ENCODE peak calls at places on chromosomes 5 and 9, in ten cellular contexts. One of them, this sample, is unnamed.

GRCh38 chr5:94017579-94017978 is 276.2 kb upstream of the POU5F2 start:
- DNase-seq in pancreas: no peak
- DNase-seq in mammary epithelial cell: peak
- DNase-seq in CD8-positive, alpha-beta T cell: no peak
- DNase-seq in transverse colon: no peak
- DNase-seq in esophagus squamous epithelium: no peak
- DNase-seq in prostate gland: no peak
- DNase-seq in sigmoid colon: no peak
- DNase-seq in CD4-positive, alpha-beta T cell: no peak
- DNase-seq in spleen: no peak
- DNase-seq in this sample: no peak

GRCh38 chr9:115883467-115884329 is 269.9 kb upstream of the PAPPA start:
- DNase-seq in pancreas: peak
- DNase-seq in mammary epithelial cell: peak
- DNase-seq in CD8-positive, alpha-beta T cell: no peak
- DNase-seq in transverse colon: no peak
- DNase-seq in esophagus squamous epithelium: no peak
- DNase-seq in prostate gland: peak
- DNase-seq in sigmoid colon: no peak
- DNase-seq in CD4-positive, alpha-beta T cell: no peak
- DNase-seq in spleen: no peak
- DNase-seq in this sample: peak

GRCh38 chr9:135968601-135969000 is 7.4 kb upstream of the UBAC1 start:
- DNase-seq in pancreas: no peak
- DNase-seq in mammary epithelial cell: no peak
- DNase-seq in CD8-positive, alpha-beta T cell: no peak
- DNase-seq in transverse colon: no peak
- DNase-seq in esophagus squamous epithelium: no peak
- DNase-seq in prostate gland: no peak
- DNase-seq in sigmoid colon: no peak
- DNase-seq in CD4-positive, alpha-beta T cell: no peak
- DNase-seq in spleen: no peak
- DNase-seq in this sample: no peak

GRCh38 chr5:65382582-65382981 is 99.1 kb downstream of the ADAMTS6 start:
- DNase-seq in pancreas: no peak
- DNase-seq in mammary epithelial cell: no peak
- DNase-seq in CD8-positive, alpha-beta T cell: no peak
- DNase-seq in transverse colon: no peak
- DNase-seq in esophagus squamous epithelium: no peak
- DNase-seq in prostate gland: no peak
- DNase-seq in sigmoid colon: no peak
- DNase-seq in CD4-positive, alpha-beta T cell: no peak
- DNase-seq in spleen: no peak
- DNase-seq in this sample: no peak

GRCh38 chr5:135537745-135538144 is 2.0 kb upstream of the NEUROG1 start:
- DNase-seq in pancreas: no peak
- DNase-seq in mammary epithelial cell: no peak
- DNase-seq in CD8-positive, alpha-beta T cell: peak
- DNase-seq in transverse colon: no peak
- DNase-seq in esophagus squamous epithelium: no peak
- DNase-seq in prostate gland: no peak
- DNase-seq in sigmoid colon: no peak
- DNase-seq in CD4-positive, alpha-beta T cell: no peak
- DNase-seq in spleen: no peak
- DNase-seq in this sample: no peak

GRCh38 chr9:99272866-99273265 is 50.8 kb downstream of the SEC61B start:
- DNase-seq in pancreas: no peak
- DNase-seq in mammary epithelial cell: no peak
- DNase-seq in CD8-positive, alpha-beta T cell: no peak
- DNase-seq in transverse colon: no peak
- DNase-seq in esophagus squamous epithelium: no peak
- DNase-seq in prostate gland: no peak
- DNase-seq in sigmoid colon: no peak
- DNase-seq in CD4-positive, alpha-beta T cell: no peak
- DNase-seq in spleen: no peak
- DNase-seq in this sample: no peak

GRCh38 chr9:88826651-88827245 is 164.5 kb upstream of the S1PR3 start:
- DNase-seq in pancreas: no peak
- DNase-seq in mammary epithelial cell: peak
- DNase-seq in CD8-positive, alpha-beta T cell: no peak
- DNase-seq in transverse colon: no peak
- DNase-seq in esophagus squamous epithelium: no peak
- DNase-seq in prostate gland: no peak
- DNase-seq in sigmoid colon: no peak
- DNase-seq in CD4-positive, alpha-beta T cell: no peak
- DNase-seq in spleen: no peak
- DNase-seq in this sample: no peak

GRCh38 chr5:73093943-73094342 is 26.4 kb upstream of the TMEM171 start:
- DNase-seq in pancreas: no peak
- DNase-seq in mammary epithelial cell: peak
- DNase-seq in CD8-positive, alpha-beta T cell: no peak
- DNase-seq in transverse colon: no peak
- DNase-seq in esophagus squamous epithelium: no peak
- DNase-seq in prostate gland: no peak
- DNase-seq in sigmoid colon: no peak
- DNase-seq in CD4-positive, alpha-beta T cell: no peak
- DNase-seq in spleen: no peak
- DNase-seq in this sample: no peak

GRCh38 chr5:82018462-82018861 is 46.6 kb downstream of the ATG10 start:
- DNase-seq in pancreas: no peak
- DNase-seq in mammary epithelial cell: no peak
- DNase-seq in CD8-positive, alpha-beta T cell: no peak
- DNase-seq in transverse colon: no peak
- DNase-seq in esophagus squamous epithelium: no peak
- DNase-seq in prostate gland: no peak
- DNase-seq in sigmoid colon: no peak
- DNase-seq in CD4-positive, alpha-beta T cell: no peak
- DNase-seq in spleen: no peak
- DNase-seq in this sample: no peak

GRCh38 chr5:140273401-140273877 is 29.5 kb downstream of the PFDN1 start:
- DNase-seq in pancreas: no peak
- DNase-seq in mammary epithelial cell: no peak
- DNase-seq in CD8-positive, alpha-beta T cell: no peak
- DNase-seq in transverse colon: no peak
- DNase-seq in esophagus squamous epithelium: no peak
- DNase-seq in prostate gland: no peak
- DNase-seq in sigmoid colon: no peak
- DNase-seq in CD4-positive, alpha-beta T cell: no peak
- DNase-seq in spleen: no peak
- DNase-seq in this sample: no peak

GRCh38 chr5:94682799-94683198 is 64.3 kb downstream of the SLF1 start:
- DNase-seq in pancreas: no peak
- DNase-seq in mammary epithelial cell: no peak
- DNase-seq in CD8-positive, alpha-beta T cell: no peak
- DNase-seq in transverse colon: no peak
- DNase-seq in esophagus squamous epithelium: no peak
- DNase-seq in prostate gland: no peak
- DNase-seq in sigmoid colon: no peak
- DNase-seq in CD4-positive, alpha-beta T cell: no peak
- DNase-seq in spleen: no peak
- DNase-seq in this sample: no peak

DNA sequence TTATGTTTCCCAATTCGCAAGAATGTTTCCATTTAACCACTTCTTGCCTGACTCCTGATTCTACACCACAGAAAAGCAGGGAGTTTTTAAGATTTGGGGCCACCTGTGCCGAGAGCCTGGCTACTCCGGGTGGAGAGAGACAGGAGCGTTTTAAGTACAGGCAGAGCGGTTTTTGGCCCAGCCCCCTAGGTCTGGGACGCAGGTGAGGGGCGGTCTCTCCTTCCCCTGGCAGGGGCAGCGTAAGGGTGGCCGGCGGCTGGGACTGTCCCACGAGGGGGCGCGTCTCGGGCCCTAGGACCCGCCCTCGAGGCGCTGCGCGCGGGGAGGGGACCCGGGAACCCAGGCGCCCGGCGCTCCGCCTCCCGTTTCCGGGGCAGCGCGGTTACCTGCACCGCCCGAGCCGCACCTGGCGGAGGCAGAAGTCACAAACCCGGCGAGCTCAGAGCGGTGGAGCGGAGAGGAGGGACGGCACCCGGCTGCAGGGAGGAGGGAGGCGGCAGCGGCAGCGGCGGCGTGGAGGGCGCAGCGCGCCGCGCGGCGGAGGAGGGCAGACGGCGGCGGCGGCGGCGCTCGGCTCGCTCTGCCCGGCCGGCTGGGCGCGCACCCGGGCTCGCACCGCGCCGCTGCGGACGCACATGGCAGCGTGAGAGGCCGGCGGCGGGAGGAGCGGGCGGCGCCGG is at the start of gene WWC1:
- DNase-seq in pancreas: peak
- DNase-seq in mammary epithelial cell: peak
- DNase-seq in CD8-positive, alpha-beta T cell: peak
- DNase-seq in transverse colon: peak
- DNase-seq in esophagus squamous epithelium: no peak
- DNase-seq in prostate gland: peak
- DNase-seq in sigmoid colon: no peak
- DNase-seq in CD4-positive, alpha-beta T cell: peak
- DNase-seq in spleen: peak
- DNase-seq in this sample: peak
- TF ChIP-seq CTCF in pancreas: no peak
- TF ChIP-seq CTCF in mammary epithelial cell: no peak
- TF ChIP-seq CTCF in CD8-positive, alpha-beta T cell: no peak
- TF ChIP-seq CTCF in transverse colon: peak
- TF ChIP-seq CTCF in esophagus squamous epithelium: no peak
- TF ChIP-seq CTCF in prostate gland: no peak
- TF ChIP-seq CTCF in sigmoid colon: no peak
- TF ChIP-seq CTCF in CD4-positive, alpha-beta T cell: no peak
- TF ChIP-seq CTCF in spleen: no peak
- TF ChIP-seq CTCF in this sample: peak

GRCh38 chr9:114677418-114677817 is 4.6 kb downstream of the TEX48 start:
- DNase-seq in pancreas: no peak
- DNase-seq in mammary epithelial cell: peak
- DNase-seq in CD8-positive, alpha-beta T cell: no peak
- DNase-seq in transverse colon: peak
- DNase-seq in esophagus squamous epithelium: no peak
- DNase-seq in prostate gland: peak
- DNase-seq in sigmoid colon: peak
- DNase-seq in CD4-positive, alpha-beta T cell: no peak
- DNase-seq in spleen: no peak
- DNase-seq in this sample: peak
- H3K27ac ChIP-seq in pancreas: no peak
- H3K27ac ChIP-seq in mammary epithelial cell: peak
- H3K27ac ChIP-seq in CD8-positive, alpha-beta T cell: no peak
- H3K27ac ChIP-seq in transverse colon: no peak
- H3K27ac ChIP-seq in esophagus squamous epithelium: no peak
- H3K27ac ChIP-seq in prostate gland: no peak
- H3K27ac ChIP-seq in sigmoid colon: peak
- H3K27ac ChIP-seq in CD4-positive, alpha-beta T cell: no peak
- H3K27ac ChIP-seq in spleen: no peak
- H3K27ac ChIP-seq in this sample: no peak

GRCh38 chr5:158011420-158011819 is 152.5 kb upstream of the CLINT1 start:
- DNase-seq in pancreas: no peak
- DNase-seq in mammary epithelial cell: no peak
- DNase-seq in CD8-positive, alpha-beta T cell: no peak
- DNase-seq in transverse colon: no peak
- DNase-seq in esophagus squamous epithelium: no peak
- DNase-seq in prostate gland: no peak
- DNase-seq in sigmoid colon: no peak
- DNase-seq in CD4-positive, alpha-beta T cell: no peak
- DNase-seq in spleen: no peak
- DNase-seq in this sample: no peak

GRCh38 chr5:158014367-158014766 is 155.4 kb upstream of the CLINT1 start:
- DNase-seq in pancreas: no peak
- DNase-seq in mammary epithelial cell: no peak
- DNase-seq in CD8-positive, alpha-beta T cell: no peak
- DNase-seq in transverse colon: no peak
- DNase-seq in esophagus squamous epithelium: no peak
- DNase-seq in prostate gland: no peak
- DNase-seq in sigmoid colon: no peak
- DNase-seq in CD4-positive, alpha-beta T cell: no peak
- DNase-seq in spleen: no peak
- DNase-seq in this sample: no peak

GRCh38 chr5:158013303-158013702 is 154.4 kb upstream of the CLINT1 start:
- DNase-seq in pancreas: no peak
- DNase-seq in mammary epithelial cell: no peak
- DNase-seq in CD8-positive, alpha-beta T cell: no peak
- DNase-seq in transverse colon: no peak
- DNase-seq in esophagus squamous epithelium: no peak
- DNase-seq in prostate gland: no peak
- DNase-seq in sigmoid colon: no peak
- DNase-seq in CD4-positive, alpha-beta T cell: no peak
- DNase-seq in spleen: no peak
- DNase-seq in this sample: no peak

GRCh38 chr5:158010831-158011230 is 151.9 kb upstream of the CLINT1 start:
- DNase-seq in pancreas: no peak
- DNase-seq in mammary epithelial cell: no peak
- DNase-seq in CD8-positive, alpha-beta T cell: no peak
- DNase-seq in transverse colon: no peak
- DNase-seq in esophagus squamous epithelium: no peak
- DNase-seq in prostate gland: no peak
- DNase-seq in sigmoid colon: no peak
- DNase-seq in CD4-positive, alpha-beta T cell: no peak
- DNase-seq in spleen: no peak
- DNase-seq in this sample: no peak

GRCh38 chr5:158013939-158014338 is 155.0 kb upstream of the CLINT1 start:
- DNase-seq in pancreas: no peak
- DNase-seq in mammary epithelial cell: peak
- DNase-seq in CD8-positive, alpha-beta T cell: no peak
- DNase-seq in transverse colon: peak
- DNase-seq in esophagus squamous epithelium: no peak
- DNase-seq in prostate gland: no peak
- DNase-seq in sigmoid colon: no peak
- DNase-seq in CD4-positive, alpha-beta T cell: no peak
- DNase-seq in spleen: no peak
- DNase-seq in this sample: peak
- TF ChIP-seq CTCF in pancreas: no peak
- TF ChIP-seq CTCF in mammary epithelial cell: no peak
- TF ChIP-seq CTCF in CD8-positive, alpha-beta T cell: no peak
- TF ChIP-seq CTCF in transverse colon: peak
- TF ChIP-seq CTCF in esophagus squamous epithelium: no peak
- TF ChIP-seq CTCF in prostate gland: no peak
- TF ChIP-seq CTCF in sigmoid colon: no peak
- TF ChIP-seq CTCF in CD4-positive, alpha-beta T cell: no peak
- TF ChIP-seq CTCF in spleen: peak
- TF ChIP-seq CTCF in this sample: no peak

DNA sequence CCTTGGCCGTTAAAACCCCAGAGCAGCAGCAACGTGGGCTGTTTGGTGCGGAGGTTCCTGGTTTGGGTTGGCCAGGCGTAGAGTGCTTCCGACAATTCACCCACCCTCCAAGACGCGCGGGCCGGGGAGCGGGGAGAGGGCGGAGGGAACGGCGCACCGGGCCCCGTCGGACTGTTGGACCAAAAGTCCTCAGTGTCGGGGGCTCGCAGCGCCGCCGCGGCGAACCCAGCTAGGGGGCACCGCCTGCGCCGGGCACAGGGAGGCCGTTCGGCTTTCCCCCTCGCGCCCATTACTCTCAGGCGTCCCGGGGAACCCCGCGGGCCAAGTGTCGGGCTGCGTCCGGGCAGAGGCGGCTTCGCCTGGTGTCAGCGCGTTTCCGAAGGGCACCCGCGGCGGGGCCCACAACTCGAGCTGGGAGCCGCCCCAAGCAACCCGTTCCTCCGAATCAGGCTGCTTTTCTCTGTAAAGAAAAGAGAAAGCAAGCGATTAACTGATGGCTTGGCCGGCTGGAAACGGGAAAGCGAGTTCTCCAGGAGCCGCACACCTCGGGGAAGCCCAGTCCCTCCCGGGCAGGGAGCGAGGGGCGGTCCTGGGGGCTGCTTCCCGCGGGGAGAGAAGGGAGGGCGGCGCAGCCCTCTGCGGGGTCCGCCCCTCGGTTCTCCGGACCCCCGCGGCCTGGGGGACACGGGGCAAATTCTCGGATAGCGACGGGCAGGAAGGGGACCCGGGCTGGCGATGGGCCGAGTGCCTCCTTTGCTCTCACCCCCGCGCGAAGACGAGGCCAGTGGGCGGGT is 145.5 kb downstream of the ERCC6L2 start:
- DNase-seq in pancreas: no peak
- DNase-seq in mammary epithelial cell: peak
- DNase-seq in CD8-positive, alpha-beta T cell: peak
- DNase-seq in transverse colon: peak
- DNase-seq in esophagus squamous epithelium: no peak
- DNase-seq in prostate gland: no peak
- DNase-seq in sigmoid colon: no peak
- DNase-seq in CD4-positive, alpha-beta T cell: peak
- DNase-seq in spleen: peak
- DNase-seq in this sample: peak
- H3K27ac ChIP-seq in pancreas: peak
- H3K27ac ChIP-seq in mammary epithelial cell: no peak
- H3K27ac ChIP-seq in CD8-positive, alpha-beta T cell: peak
- H3K27ac ChIP-seq in transverse colon: peak
- H3K27ac ChIP-seq in esophagus squamous epithelium: peak
- H3K27ac ChIP-seq in prostate gland: peak
- H3K27ac ChIP-seq in sigmoid colon: peak
- H3K27ac ChIP-seq in CD4-positive, alpha-beta T cell: peak
- H3K27ac ChIP-seq in spleen: peak
- H3K27ac ChIP-seq in this sample: no peak

This sample was measured in RWPE1.